ENCODE peak calls at places on chromosome 10, in nine cellular contexts. W is PC-9, J is mesothelial cell of epicardium, K is AG09309, M is mammary epithelial cell, C is H1, B is fibroblast of the aortic adventitia, E is pancreas, O is WTC11. U is an unnamed sample.

GRCh38 chr10:110413903-110414562 is 83.7 kb upstream of the DUSP5 start:
- DNase-seq in O (no peak), W (no peak), E (no peak), J (no peak), B (no peak), C (no peak), M (no peak), K (no peak), U (no peak)

GRCh38 chr10:86678999-86679792 is 10.9 kb downstream of the LDB3 start:
- DNase-seq in K (no peak), M (no peak), W (no peak), B (no peak), O (no peak), J (no peak), E (no peak), C (no peak), U (no peak)

GRCh38 chr10:124741922-124742417 is 2.2 kb downstream of the FAM53B start:
- DNase-seq in B (no peak), W (no peak), K (no peak), J (no peak), M (peak; percentile 14), O (no peak), E (no peak), C (no peak), U (no peak)

GRCh38 chr10:13913890-13914289 is 327.1 kb downstream of the PRPF18 start:
- DNase-seq in M (no peak), K (no peak), J (no peak), O (no peak), E (no peak), W (no peak), C (no peak), B (no peak), U (no peak)

GRCh38 chr10:93746844-93747284 is 10.9 kb upstream of the LGI1 start:
- DNase-seq in M (peak; percentile 97), C (peak; percentile 80), B (peak; percentile 99), E (no peak), J (no peak), W (peak; percentile 96), K (peak; percentile 86), O (peak; percentile 70), U (no peak)

GRCh38 chr10:81042647-81043046 is 504.9 kb downstream of the SH2D4B start:
- DNase-seq in M (no peak), W (no peak), C (no peak), K (no peak), O (no peak), J (no peak), E (no peak), B (no peak), U (no peak)

GRCh38 chr10:61845196-61845949 is 56.1 kb upstream of the ARID5B start:
- DNase-seq in W (no peak), E (no peak), C (no peak), O (no peak), J (no peak), B (no peak), M (no peak), K (no peak), U (no peak)

GRCh38 chr10:5147981-5148677 is 36.8 kb downstream of the AKR1C8 start:
- DNase-seq in M (no peak), O (no peak), B (no peak), W (peak; percentile 67), K (no peak), J (no peak), C (no peak), E (no peak), U (no peak)

GRCh38 chr10:91974960-91975359 is 51.4 kb downstream of the BTAF1 start:
- DNase-seq in J (no peak), M (peak; percentile 44), W (no peak), B (peak; percentile 68), C (no peak), O (no peak), K (peak; percentile 5), E (no peak), U (no peak)

GRCh38 chr10:27644307-27644939 is 101.2 kb downstream of the MKX start:
- DNase-seq in O (no peak), W (no peak), E (no peak), M (no peak), J (no peak), K (no peak), C (no peak), B (no peak), U (no peak)

GRCh38 chr10:126376956-126377355 is 11.3 kb downstream of the ADAM12 start:
- DNase-seq in C (no peak), J (no peak), M (peak; percentile 53), W (peak; percentile 74), K (no peak), E (no peak), B (peak; percentile 62), O (no peak), U (no peak)

GRCh38 chr10:4804505-4804904 is 21.5 kb upstream of the AKR1E2 start:
- DNase-seq in W (no peak), O (no peak), E (no peak), B (peak; percentile 86), J (no peak), C (no peak), M (no peak), K (peak; percentile 32), U (no peak)

GRCh38 chr10:42988517-42989395 is 88.1 kb upstream of the RET start:
- DNase-seq in J (no peak), E (peak; percentile 46), K (no peak), W (no peak), M (no peak), O (no peak), B (no peak), C (no peak), U (no peak)

GRCh38 chr10:31320179-31320597 is 1.2 kb downstream of the ZEB1 start:
- DNase-seq in E (peak; percentile 63), O (peak; percentile 50), K (no peak), J (peak; percentile 47), B (no peak), W (no peak), C (no peak), M (peak; percentile 49), U (no peak)

GRCh38 chr10:5570007-5570655 is 45.4 kb downstream of the CALML3 start:
- DNase-seq in O (no peak), C (no peak), J (no peak), M (no peak), K (no peak), E (peak; percentile 55), W (no peak), B (no peak), U (no peak)

GRCh38 chr10:74371696-74372095 is 220.7 kb downstream of the ADK start:
- DNase-seq in O (no peak), E (no peak), J (no peak), W (no peak), B (peak; percentile 40), K (no peak), C (no peak), M (no peak), U (no peak)

GRCh38 chr10:113565364-113565763 is 12.5 kb downstream of the HABP2 start:
- DNase-seq in W (no peak), B (no peak), C (no peak), K (no peak), E (no peak), O (no peak), J (no peak), M (peak; percentile 30), U (no peak)

GRCh38 chr10:103394180-103394579 is 2.1 kb downstream of the ATP5MK start:
- DNase-seq in B (no peak), C (no peak), O (no peak), M (no peak), K (no peak), J (no peak), W (no peak), E (no peak), U (no peak)

DNA sequence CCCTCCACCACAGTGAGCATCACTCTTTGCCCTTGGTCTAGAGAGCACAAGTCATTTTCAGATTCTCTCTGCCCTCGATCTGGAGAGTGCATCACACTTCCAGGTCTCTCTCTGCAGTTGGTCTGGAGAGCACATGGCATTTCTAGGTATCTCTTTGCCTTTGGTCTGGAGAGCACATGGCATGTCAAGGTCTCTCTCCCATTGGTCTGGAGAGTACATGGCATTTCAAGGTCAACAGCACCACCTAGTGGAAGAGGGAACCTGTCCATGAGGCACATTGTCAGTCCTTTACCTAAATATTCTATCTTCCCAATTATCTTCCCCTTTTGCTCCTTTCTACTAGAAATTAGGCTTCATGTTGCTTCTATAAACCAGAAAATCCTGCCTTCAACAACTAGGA is 1139.4 kb downstream of the XPNPEP1 start:
- DNase-seq in O (peak; percentile 61), J (no peak), E (no peak), C (peak; percentile 5), B (peak; percentile 53), W (peak; percentile 48), K (no peak), M (peak; percentile 27), U (no peak)
- TF ChIP-seq CTCF in O (peak; percentile 60), J (no peak), E (no peak), C (peak; percentile 79), B (peak; percentile 37), W (peak; percentile 61), K (peak; percentile 19), M (peak; percentile 47), U (peak; percentile 61)

DNA sequence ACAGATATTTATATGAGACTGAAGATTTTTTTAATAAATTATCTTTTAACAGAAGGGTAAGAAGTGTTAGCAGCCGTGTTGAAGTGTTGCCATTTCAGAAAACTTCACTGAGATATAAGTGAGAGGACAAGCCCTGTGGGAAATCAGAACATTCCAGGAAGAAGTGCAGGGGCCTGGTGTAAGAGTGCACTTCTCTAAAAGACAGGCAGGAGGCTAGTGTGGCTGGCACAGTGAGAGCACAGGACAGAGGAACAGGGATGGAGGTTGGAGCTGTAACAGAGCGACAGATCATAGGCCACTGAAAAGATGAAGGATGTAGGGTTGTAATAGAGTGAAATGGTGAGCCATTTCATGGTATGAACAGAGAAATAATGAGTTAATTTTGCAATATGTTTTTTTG is 608.9 kb downstream of the SORCS1 start:
- DNase-seq in E (no peak), K (no peak), C (no peak), O (peak; percentile 16), J (no peak), W (no peak), B (no peak), M (no peak), U (no peak)
- TF ChIP-seq CTCF in E (no peak), K (no peak), C (peak; percentile 39), O (no peak), J (no peak), W (no peak), B (peak; percentile 3), M (no peak), U (no peak)

GRCh38 chr10:33337335-33337854 is 2.9 kb upstream of the NRP1 start:
- DNase-seq in W (no peak), K (peak; percentile 40), J (no peak), E (no peak), O (no peak), C (no peak), M (no peak), B (peak; percentile 93), U (no peak)
- TF ChIP-seq CTCF in W (no peak), K (peak; percentile 23), J (no peak), E (no peak), O (no peak), C (no peak), M (peak; percentile 19), B (peak; percentile 56), U (no peak)

DNA sequence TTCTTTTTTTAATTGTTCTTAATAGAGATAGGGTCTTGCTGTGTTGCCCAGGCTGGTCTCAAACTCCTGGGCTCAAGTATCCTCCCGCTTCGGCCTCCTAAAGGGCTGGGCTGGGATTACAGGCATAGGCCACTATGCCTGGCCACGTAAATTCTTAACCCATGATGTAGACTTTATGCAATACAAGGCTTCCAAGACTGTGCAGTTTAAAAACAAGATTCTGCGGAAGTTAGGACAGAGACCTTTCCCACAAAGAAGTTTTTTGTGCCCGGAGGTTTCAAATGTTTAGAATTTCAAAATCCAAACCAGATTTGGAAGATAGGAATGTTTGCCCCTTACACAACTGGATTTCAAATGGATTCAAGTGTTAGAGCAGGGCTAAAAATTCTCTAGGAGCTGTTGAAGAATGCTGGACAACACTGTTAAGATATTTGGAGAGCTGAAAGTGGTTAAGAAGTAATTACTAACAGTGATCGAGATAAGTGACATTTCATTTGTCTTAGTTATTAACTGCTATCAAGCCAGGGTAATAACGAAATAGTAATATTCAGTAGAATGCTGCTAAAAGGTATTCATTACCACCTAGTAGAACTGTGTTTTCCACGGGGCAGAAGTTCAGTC is 7.4 kb downstream of the APBB1IP start:
- DNase-seq in B (no peak), C (no peak), W (no peak), O (no peak), K (peak; percentile 60), E (no peak), J (no peak), M (no peak), U (no peak)
- TF ChIP-seq CTCF in B (no peak), C (no peak), W (no peak), O (no peak), K (peak; percentile 46), E (no peak), J (no peak), M (no peak), U (no peak)